ENCODE peak calls at places on chromosomes 6 and 20, in five cellular contexts. Q is coronary artery, T is epithelial cell of esophagus, M is GM20000, U is MCF 10A. X is an unnamed sample.

GRCh38 chr6:1834641-1835516 is 225.2 kb downstream of the FOXC1 start:
- DNase-seq in M (no peak), U (no peak), Q (no peak), T (no peak), X (no peak)

GRCh38 chr6:6556738-6557503 is 31.6 kb upstream of the LY86 start:
- DNase-seq in U (peak), T (peak), M (peak), Q (no peak), X (peak)

GRCh38 chr20:53671370-53671769 is 77.7 kb upstream of the ZNF217 start:
- DNase-seq in U (no peak), T (no peak), M (no peak), Q (no peak), X (no peak)

GRCh38 chr20:56631318-56631989 is 2.3 kb downstream of the TFAP2C start:
- DNase-seq in U (peak), T (peak), Q (no peak), M (no peak), X (no peak)

GRCh38 chr6:7954477-7955200 is 44.1 kb upstream of the TXNDC5 start:
- DNase-seq in T (no peak), M (no peak), U (no peak), Q (no peak), X (no peak)

GRCh38 chr6:30819287-30819917 is 64.9 kb upstream of the DDR1 start:
- DNase-seq in Q (no peak), U (peak), M (no peak), T (peak), X (peak)

GRCh38 chr20:62163986-62164762 is 18.7 kb upstream of the MTG2 start:
- DNase-seq in M (no peak), Q (no peak), U (no peak), T (no peak), X (no peak)

GRCh38 chr6:141199074-141199473 is 933.7 kb upstream of the GJE1 start:
- DNase-seq in M (no peak), Q (no peak), U (no peak), T (no peak), X (no peak)

GRCh38 chr6:167580512-167580911 is 246.2 kb upstream of the AFDN start:
- DNase-seq in M (no peak), U (no peak), T (no peak), Q (no peak), X (no peak)

GRCh38 chr6:3844097-3844463 is 5.1 kb upstream of the FAM50B start:
- DNase-seq in M (no peak), T (peak), Q (no peak), U (no peak), X (no peak)

GRCh38 chr6:147651249-147652063 is 143.0 kb downstream of the SAMD5 start:
- DNase-seq in Q (no peak), U (peak), M (no peak), T (peak), X (no peak)
- TF ChIP-seq CTCF in Q (no peak), U (peak), M (no peak), T (peak), X (no peak)

GRCh38 chr20:18019068-18019467 is 38.6 kb downstream of the OVOL2 start:
- DNase-seq in Q (no peak), U (peak), M (peak), T (peak), X (peak)

GRCh38 chr20:18016772-18017171 is 40.9 kb downstream of the OVOL2 start:
- DNase-seq in Q (no peak), M (no peak), U (no peak), T (no peak), X (no peak)

GRCh38 chr20:18018100-18018499 is 39.6 kb downstream of the OVOL2 start:
- DNase-seq in T (no peak), M (no peak), U (no peak), Q (no peak), X (no peak)

GRCh38 chr20:18024606-18025127 is 33.0 kb downstream of the OVOL2 start:
- DNase-seq in M (no peak), T (no peak), U (no peak), Q (no peak), X (no peak)

DNA sequence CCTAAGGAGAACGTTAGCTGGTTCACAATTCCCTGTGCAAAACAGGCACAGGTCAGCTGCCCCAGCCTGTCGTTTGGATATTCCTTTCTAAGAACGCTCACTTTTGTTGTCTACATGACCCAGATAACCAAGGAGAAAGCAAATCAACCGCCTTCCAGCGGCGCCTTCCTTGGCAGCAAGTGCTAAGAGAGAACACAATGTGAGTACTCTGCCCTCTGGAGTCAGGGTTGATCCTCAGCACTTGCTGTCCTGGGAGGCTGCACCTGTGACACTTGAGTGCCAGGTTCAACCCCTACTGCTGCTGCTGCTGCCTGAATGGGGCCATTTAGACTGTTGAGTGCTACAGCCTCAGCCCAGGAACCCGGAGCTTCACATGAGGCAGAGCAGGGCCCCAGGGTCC is 36.8 kb downstream of the OVOL2 start:
- DNase-seq in Q (no peak), T (no peak), M (no peak), U (no peak), X (no peak)
- TF ChIP-seq CTCF in Q (no peak), T (no peak), M (no peak), U (no peak), X (no peak)

DNA sequence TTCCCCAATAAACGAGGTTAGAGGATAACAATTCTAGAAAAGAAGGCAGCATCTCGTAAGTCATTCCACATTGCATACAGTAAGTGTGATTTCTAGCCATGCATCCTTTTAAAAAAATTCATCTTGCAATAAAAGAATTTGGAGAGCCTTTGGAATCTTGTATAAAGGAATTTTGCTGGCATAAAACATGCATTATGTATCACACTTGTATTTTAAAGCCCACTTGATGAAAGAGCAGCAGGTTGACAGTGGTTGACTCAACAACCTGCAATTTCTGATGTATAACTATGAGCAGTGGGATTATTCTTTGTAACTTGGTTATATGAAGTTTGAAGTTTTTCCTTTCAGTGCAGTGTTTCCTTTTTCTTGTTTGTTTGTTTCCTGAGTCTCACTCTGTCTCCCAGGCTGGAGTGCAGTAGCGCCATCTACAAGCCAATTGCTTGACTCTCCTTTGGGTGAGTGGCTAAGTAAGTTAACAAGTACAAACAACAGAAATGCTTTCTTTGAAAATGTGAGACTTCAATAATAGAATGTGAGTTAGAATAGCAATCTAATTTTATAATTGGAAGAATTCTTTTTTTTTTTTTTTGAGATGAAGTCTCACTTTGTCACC is 39.9 kb downstream of the JARID2 start:
- DNase-seq in T (no peak), U (no peak), M (no peak), Q (no peak), X (no peak)
- TF ChIP-seq CTCF in T (no peak), U (peak), M (no peak), Q (no peak), X (no peak)

GRCh38 chr20:40343390-40343789 is 345.6 kb downstream of the MAFB start:
- DNase-seq in Q (no peak), T (no peak), M (no peak), U (no peak), X (no peak)
- TF ChIP-seq CTCF in Q (no peak), T (no peak), M (no peak), U (no peak), X (no peak)

DNA sequence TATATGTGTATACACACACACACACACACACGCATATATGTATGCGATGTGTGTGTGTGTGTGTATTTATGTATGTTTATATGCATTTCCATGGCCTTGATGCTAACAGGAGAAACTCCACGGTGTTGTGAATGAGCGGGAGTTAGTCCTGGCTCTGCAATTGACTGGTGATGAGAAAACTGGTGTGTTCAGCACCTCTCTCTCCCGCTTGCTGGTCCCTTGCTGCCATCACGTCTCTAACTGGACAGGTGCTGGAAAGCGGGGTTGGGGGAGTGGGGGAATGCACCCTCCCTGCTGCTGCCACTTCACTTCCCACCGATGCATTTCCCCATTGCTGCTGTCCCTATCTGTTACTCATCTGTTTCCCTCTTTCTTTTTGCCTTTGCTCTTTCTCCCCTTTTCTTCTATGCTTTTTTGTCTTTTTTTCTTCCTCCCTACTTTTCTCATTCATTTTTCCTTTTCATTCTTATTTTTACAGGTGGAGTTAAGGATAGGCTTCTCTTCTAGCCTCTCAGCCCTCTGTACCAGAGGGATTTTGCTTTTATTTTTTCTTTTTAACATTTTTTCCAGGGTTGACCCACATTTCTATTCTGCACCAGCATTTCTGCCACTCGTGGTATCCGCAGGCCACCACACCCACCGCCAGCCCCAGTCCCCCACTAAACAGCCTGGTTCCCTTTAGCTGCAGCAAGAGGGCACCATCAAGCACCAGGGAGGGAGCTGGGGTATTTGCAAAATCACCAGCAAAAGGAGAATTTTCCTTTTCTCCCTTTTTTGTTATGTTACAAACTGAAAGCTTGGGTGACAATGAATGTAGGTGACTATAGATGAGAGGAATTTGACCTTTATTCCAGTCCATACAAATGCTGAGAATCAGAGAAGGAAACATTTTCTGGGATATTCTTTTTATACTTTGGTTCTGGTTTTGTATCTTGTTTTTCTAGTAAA is 115.6 kb downstream of the TCP11 start:
- DNase-seq in Q (no peak), M (no peak), U (no peak), T (peak), X (no peak)
- TF ChIP-seq CTCF in Q (no peak), M (no peak), U (no peak), T (no peak), X (no peak)

GRCh38 chr6:36320475-36320874 is 16.2 kb downstream of the BNIP5 start:
- DNase-seq in Q (no peak), T (peak), M (no peak), U (no peak), X (no peak)

GRCh38 chr6:36324191-36324590 is 12.5 kb downstream of the BNIP5 start:
- DNase-seq in T (no peak), M (no peak), Q (no peak), U (no peak), X (no peak)

GRCh38 chr6:36324715-36325114 is 12.0 kb downstream of the BNIP5 start:
- DNase-seq in U (no peak), Q (no peak), M (no peak), T (no peak), X (no peak)

GRCh38 chr6:36323062-36323461 is 13.6 kb downstream of the BNIP5 start:
- DNase-seq in T (no peak), Q (no peak), M (no peak), U (peak), X (no peak)

GRCh38 chr6:36322591-36322990 is 14.1 kb downstream of the BNIP5 start:
- DNase-seq in U (no peak), T (no peak), Q (no peak), M (no peak), X (no peak)
- TF ChIP-seq CTCF in U (no peak), T (no peak), Q (no peak), M (no peak), X (no peak)

DNA sequence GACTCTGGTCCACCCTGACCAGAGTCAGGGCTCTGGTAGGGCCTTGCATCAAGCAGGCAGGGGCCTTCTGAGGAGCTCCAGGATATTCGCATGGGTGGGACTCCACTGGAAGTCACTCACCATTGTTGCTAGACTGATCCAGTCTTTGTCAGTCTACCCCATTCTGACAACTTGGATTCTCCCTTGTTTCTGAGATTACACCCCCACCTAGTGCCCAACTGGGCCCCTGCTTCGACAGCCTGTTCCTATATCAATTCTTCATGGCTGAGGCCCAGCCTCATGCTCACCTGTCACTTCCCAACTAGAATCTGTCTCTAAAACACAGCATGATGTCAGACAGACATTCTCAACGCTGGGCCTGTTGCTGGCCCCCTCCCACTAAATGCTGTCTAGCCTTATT is 5.2 kb downstream of the SLC35D3 start:
- DNase-seq in M (peak), Q (no peak), T (peak), U (peak), X (peak)
- TF ChIP-seq CTCF in M (peak), Q (no peak), T (peak), U (no peak), X (peak)

GRCh38 chr20:11275740-11276139 is 601.9 kb upstream of the JAG1 start:
- DNase-seq in U (no peak), Q (no peak), M (no peak), T (no peak), X (no peak)
- TF ChIP-seq CTCF in U (no peak), Q (no peak), M (no peak), T (no peak), X (peak)